ENCODE peak calls at places on chromosome 12, in seven cellular contexts. One of them, this sample, is unnamed.

GRCh38 chr12:68425998-68426397 is 93.8 kb upstream of the MDM1 start:
- DNase-seq in CD4-positive, alpha-beta memory T cell: no peak
- DNase-seq in EL: peak
- DNase-seq in non-pigmented ciliary epithelial cell: peak
- DNase-seq in GM06990: no peak
- DNase-seq in stimulated activated CD4-positive, alpha-beta T cell treated with anti-CD3 and anti-CD28 coated beads, Interleukin-12 subunit alpha, Interleukin-12 subunit beta, amount 100 ng/mL, for 4 hours: no peak
- DNase-seq in MV-4-11: no peak
- DNase-seq in this sample: no peak

GRCh38 chr12:9103050-9103854 is 12.5 kb downstream of the A2M start:
- DNase-seq in CD4-positive, alpha-beta memory T cell: no peak
- DNase-seq in EL: no peak
- DNase-seq in non-pigmented ciliary epithelial cell: no peak
- DNase-seq in GM06990: no peak
- DNase-seq in stimulated activated CD4-positive, alpha-beta T cell treated with anti-CD3 and anti-CD28 coated beads, Interleukin-12 subunit alpha, Interleukin-12 subunit beta, amount 100 ng/mL, for 4 hours: no peak
- DNase-seq in MV-4-11: peak
- DNase-seq in this sample: no peak

GRCh38 chr12:123944696-123945095 is 27.9 kb downstream of the CCDC92 start:
- DNase-seq in CD4-positive, alpha-beta memory T cell: no peak
- DNase-seq in EL: no peak
- DNase-seq in non-pigmented ciliary epithelial cell: no peak
- DNase-seq in GM06990: no peak
- DNase-seq in stimulated activated CD4-positive, alpha-beta T cell treated with anti-CD3 and anti-CD28 coated beads, Interleukin-12 subunit alpha, Interleukin-12 subunit beta, amount 100 ng/mL, for 4 hours: no peak
- DNase-seq in MV-4-11: no peak
- DNase-seq in this sample: no peak

GRCh38 chr12:29581641-29582040 is 84.2 kb upstream of the OVCH1 start:
- DNase-seq in CD4-positive, alpha-beta memory T cell: no peak
- DNase-seq in EL: peak
- DNase-seq in non-pigmented ciliary epithelial cell: peak
- DNase-seq in GM06990: no peak
- DNase-seq in stimulated activated CD4-positive, alpha-beta T cell treated with anti-CD3 and anti-CD28 coated beads, Interleukin-12 subunit alpha, Interleukin-12 subunit beta, amount 100 ng/mL, for 4 hours: no peak
- DNase-seq in MV-4-11: no peak
- DNase-seq in this sample: no peak

GRCh38 chr12:122888232-122888752 is 7.6 kb downstream of the VPS37B start:
- DNase-seq in CD4-positive, alpha-beta memory T cell: peak
- DNase-seq in EL: peak
- DNase-seq in non-pigmented ciliary epithelial cell: no peak
- DNase-seq in GM06990: no peak
- DNase-seq in stimulated activated CD4-positive, alpha-beta T cell treated with anti-CD3 and anti-CD28 coated beads, Interleukin-12 subunit alpha, Interleukin-12 subunit beta, amount 100 ng/mL, for 4 hours: no peak
- DNase-seq in MV-4-11: peak
- DNase-seq in this sample: no peak

GRCh38 chr12:6067152-6067916 is 57.1 kb downstream of the VWF start:
- DNase-seq in CD4-positive, alpha-beta memory T cell: no peak
- DNase-seq in EL: no peak
- DNase-seq in non-pigmented ciliary epithelial cell: no peak
- DNase-seq in GM06990: no peak
- DNase-seq in stimulated activated CD4-positive, alpha-beta T cell treated with anti-CD3 and anti-CD28 coated beads, Interleukin-12 subunit alpha, Interleukin-12 subunit beta, amount 100 ng/mL, for 4 hours: no peak
- DNase-seq in MV-4-11: no peak
- DNase-seq in this sample: no peak

GRCh38 chr12:112218150-112218549 is 92.8 kb downstream of the TRAFD1 start:
- DNase-seq in CD4-positive, alpha-beta memory T cell: no peak
- DNase-seq in EL: peak
- DNase-seq in non-pigmented ciliary epithelial cell: peak
- DNase-seq in GM06990: no peak
- DNase-seq in stimulated activated CD4-positive, alpha-beta T cell treated with anti-CD3 and anti-CD28 coated beads, Interleukin-12 subunit alpha, Interleukin-12 subunit beta, amount 100 ng/mL, for 4 hours: no peak
- DNase-seq in MV-4-11: no peak
- DNase-seq in this sample: no peak

GRCh38 chr12:49358548-49359141 is 8.6 kb upstream of the SPATS2 start:
- DNase-seq in CD4-positive, alpha-beta memory T cell: peak
- DNase-seq in EL: peak
- DNase-seq in non-pigmented ciliary epithelial cell: no peak
- DNase-seq in GM06990: no peak
- DNase-seq in stimulated activated CD4-positive, alpha-beta T cell treated with anti-CD3 and anti-CD28 coated beads, Interleukin-12 subunit alpha, Interleukin-12 subunit beta, amount 100 ng/mL, for 4 hours: no peak
- DNase-seq in MV-4-11: peak
- DNase-seq in this sample: no peak

GRCh38 chr12:118307069-118307954 is 65.4 kb downstream of the TAOK3 start:
- DNase-seq in CD4-positive, alpha-beta memory T cell: no peak
- DNase-seq in EL: peak
- DNase-seq in non-pigmented ciliary epithelial cell: peak
- DNase-seq in GM06990: peak
- DNase-seq in stimulated activated CD4-positive, alpha-beta T cell treated with anti-CD3 and anti-CD28 coated beads, Interleukin-12 subunit alpha, Interleukin-12 subunit beta, amount 100 ng/mL, for 4 hours: peak
- DNase-seq in MV-4-11: peak
- DNase-seq in this sample: peak

GRCh38 chr12:116141110-116141832 is 136.2 kb downstream of the MED13L start:
- DNase-seq in CD4-positive, alpha-beta memory T cell: no peak
- DNase-seq in EL: no peak
- DNase-seq in non-pigmented ciliary epithelial cell: no peak
- DNase-seq in GM06990: no peak
- DNase-seq in stimulated activated CD4-positive, alpha-beta T cell treated with anti-CD3 and anti-CD28 coated beads, Interleukin-12 subunit alpha, Interleukin-12 subunit beta, amount 100 ng/mL, for 4 hours: no peak
- DNase-seq in MV-4-11: no peak
- DNase-seq in this sample: no peak

GRCh38 chr12:109773384-109774011 is 59.7 kb downstream of the TRPV4 start:
- DNase-seq in CD4-positive, alpha-beta memory T cell: no peak
- DNase-seq in EL: no peak
- DNase-seq in non-pigmented ciliary epithelial cell: no peak
- DNase-seq in GM06990: no peak
- DNase-seq in stimulated activated CD4-positive, alpha-beta T cell treated with anti-CD3 and anti-CD28 coated beads, Interleukin-12 subunit alpha, Interleukin-12 subunit beta, amount 100 ng/mL, for 4 hours: no peak
- DNase-seq in MV-4-11: peak
- DNase-seq in this sample: no peak

GRCh38 chr12:50112456-50113218 is 601 bp downstream of the COX14 start:
- DNase-seq in CD4-positive, alpha-beta memory T cell: no peak
- DNase-seq in EL: no peak
- DNase-seq in non-pigmented ciliary epithelial cell: no peak
- DNase-seq in GM06990: no peak
- DNase-seq in stimulated activated CD4-positive, alpha-beta T cell treated with anti-CD3 and anti-CD28 coated beads, Interleukin-12 subunit alpha, Interleukin-12 subunit beta, amount 100 ng/mL, for 4 hours: no peak
- DNase-seq in MV-4-11: peak
- DNase-seq in this sample: no peak

GRCh38 chr12:127570387-127570786 is 696.6 kb upstream of the TMEM132C start:
- DNase-seq in CD4-positive, alpha-beta memory T cell: no peak
- DNase-seq in EL: no peak
- DNase-seq in non-pigmented ciliary epithelial cell: no peak
- DNase-seq in GM06990: no peak
- DNase-seq in stimulated activated CD4-positive, alpha-beta T cell treated with anti-CD3 and anti-CD28 coated beads, Interleukin-12 subunit alpha, Interleukin-12 subunit beta, amount 100 ng/mL, for 4 hours: no peak
- DNase-seq in MV-4-11: no peak
- DNase-seq in this sample: no peak

GRCh38 chr12:95943231-95943842 is at the start of gene AMDHD1:
- DNase-seq in CD4-positive, alpha-beta memory T cell: peak
- DNase-seq in EL: peak
- DNase-seq in non-pigmented ciliary epithelial cell: no peak
- DNase-seq in GM06990: peak
- DNase-seq in stimulated activated CD4-positive, alpha-beta T cell treated with anti-CD3 and anti-CD28 coated beads, Interleukin-12 subunit alpha, Interleukin-12 subunit beta, amount 100 ng/mL, for 4 hours: peak
- DNase-seq in MV-4-11: peak
- DNase-seq in this sample: no peak

GRCh38 chr12:54300732-54301427 is at the start of gene NFE2:
- DNase-seq in CD4-positive, alpha-beta memory T cell: no peak
- DNase-seq in EL: peak
- DNase-seq in non-pigmented ciliary epithelial cell: no peak
- DNase-seq in GM06990: no peak
- DNase-seq in stimulated activated CD4-positive, alpha-beta T cell treated with anti-CD3 and anti-CD28 coated beads, Interleukin-12 subunit alpha, Interleukin-12 subunit beta, amount 100 ng/mL, for 4 hours: peak
- DNase-seq in MV-4-11: peak
- DNase-seq in this sample: no peak

GRCh38 chr12:89206375-89206774 is 145.9 kb downstream of the DUSP6 start:
- DNase-seq in CD4-positive, alpha-beta memory T cell: no peak
- DNase-seq in EL: no peak
- DNase-seq in non-pigmented ciliary epithelial cell: no peak
- DNase-seq in GM06990: no peak
- DNase-seq in stimulated activated CD4-positive, alpha-beta T cell treated with anti-CD3 and anti-CD28 coated beads, Interleukin-12 subunit alpha, Interleukin-12 subunit beta, amount 100 ng/mL, for 4 hours: no peak
- DNase-seq in MV-4-11: peak
- DNase-seq in this sample: no peak

GRCh38 chr12:81303935-81304334 is 226.1 kb downstream of the ACSS3 start:
- DNase-seq in CD4-positive, alpha-beta memory T cell: no peak
- DNase-seq in EL: no peak
- DNase-seq in non-pigmented ciliary epithelial cell: no peak
- DNase-seq in GM06990: no peak
- DNase-seq in stimulated activated CD4-positive, alpha-beta T cell treated with anti-CD3 and anti-CD28 coated beads, Interleukin-12 subunit alpha, Interleukin-12 subunit beta, amount 100 ng/mL, for 4 hours: no peak
- DNase-seq in MV-4-11: no peak
- DNase-seq in this sample: no peak

GRCh38 chr12:11540615-11541014 is 108.9 kb upstream of the ETV6 start:
- DNase-seq in CD4-positive, alpha-beta memory T cell: no peak
- DNase-seq in EL: no peak
- DNase-seq in non-pigmented ciliary epithelial cell: no peak
- DNase-seq in GM06990: no peak
- DNase-seq in stimulated activated CD4-positive, alpha-beta T cell treated with anti-CD3 and anti-CD28 coated beads, Interleukin-12 subunit alpha, Interleukin-12 subunit beta, amount 100 ng/mL, for 4 hours: no peak
- DNase-seq in MV-4-11: no peak
- DNase-seq in this sample: no peak

GRCh38 chr12:56159482-56160105 is 1.4 kb downstream of the MYL6 start:
- DNase-seq in CD4-positive, alpha-beta memory T cell: no peak
- DNase-seq in EL: peak
- DNase-seq in non-pigmented ciliary epithelial cell: no peak
- DNase-seq in GM06990: no peak
- DNase-seq in stimulated activated CD4-positive, alpha-beta T cell treated with anti-CD3 and anti-CD28 coated beads, Interleukin-12 subunit alpha, Interleukin-12 subunit beta, amount 100 ng/mL, for 4 hours: no peak
- DNase-seq in MV-4-11: no peak
- DNase-seq in this sample: no peak

GRCh38 chr12:48979602-48980388 is 1.7 kb downstream of the WNT1 start:
- DNase-seq in CD4-positive, alpha-beta memory T cell: peak
- DNase-seq in EL: no peak
- DNase-seq in non-pigmented ciliary epithelial cell: no peak
- DNase-seq in GM06990: no peak
- DNase-seq in stimulated activated CD4-positive, alpha-beta T cell treated with anti-CD3 and anti-CD28 coated beads, Interleukin-12 subunit alpha, Interleukin-12 subunit beta, amount 100 ng/mL, for 4 hours: no peak
- DNase-seq in MV-4-11: no peak
- DNase-seq in this sample: no peak

GRCh38 chr12:108831309-108831991 is 25.9 kb downstream of the SSH1 start:
- DNase-seq in CD4-positive, alpha-beta memory T cell: no peak
- DNase-seq in EL: no peak
- DNase-seq in non-pigmented ciliary epithelial cell: no peak
- DNase-seq in GM06990: peak
- DNase-seq in stimulated activated CD4-positive, alpha-beta T cell treated with anti-CD3 and anti-CD28 coated beads, Interleukin-12 subunit alpha, Interleukin-12 subunit beta, amount 100 ng/mL, for 4 hours: no peak
- DNase-seq in MV-4-11: no peak
- DNase-seq in this sample: no peak